ENCODE peak calls at places on chromosomes 16 and 17, in four cellular contexts. O is PC-3, E is PC-9, S is GM23248. R is an unnamed sample.

GRCh38 chr16:67396159-67396774 is 3.0 kb upstream of the TPPP3 start:
- DNase-seq in S (peak), O (peak), E (peak), R (no peak)

GRCh38 chr16:57616241-57616640 is 12.2 kb upstream of the ADGRG1 start:
- DNase-seq in E (no peak), S (no peak), O (no peak), R (no peak)

GRCh38 chr16:29898786-29899515 is 399 bp downstream of the SEZ6L2 start:
- DNase-seq in S (peak), O (no peak), E (peak), R (no peak)

GRCh38 chr17:35877345-35878029 is 2.7 kb downstream of the CCL5 start:
- DNase-seq in O (no peak), S (no peak), E (no peak), R (no peak)

GRCh38 chr16:12461201-12461600 is 342.5 kb downstream of the CPPED1 start:
- DNase-seq in O (no peak), E (no peak), S (no peak), R (no peak)

GRCh38 chr17:50117202-50118040 is 12.5 kb downstream of the SAMD14 start:
- DNase-seq in S (peak), O (peak), E (no peak), R (no peak)

GRCh38 chr16:69329369-69330285 is 761 bp downstream of the PDF start:
- DNase-seq in S (peak), O (peak), E (no peak), R (no peak)

GRCh38 chr17:10803830-10804498 is at the start of gene TMEM238L:
- DNase-seq in E (no peak), O (no peak), S (no peak), R (no peak)

GRCh38 chr17:68094481-68095078 is 59.0 kb downstream of the KPNA2 start:
- DNase-seq in O (no peak), E (no peak), S (no peak), R (no peak)

GRCh38 chr17:68035131-68035522 is 408 bp upstream of the KPNA2 start:
- DNase-seq in S (peak), O (no peak), E (no peak), R (peak)

GRCh38 chr16:30623558-30624283 is 13.5 kb upstream of the ZNF689 start:
- DNase-seq in O (no peak), E (no peak), S (no peak), R (no peak)

GRCh38 chr16:75379911-75380847 is 53.1 kb downstream of the CFDP1 start:
- DNase-seq in S (no peak), O (no peak), E (no peak), R (no peak)

GRCh38 chr17:76085066-76085730 is 6.2 kb downstream of the ZACN start:
- DNase-seq in O (no peak), E (no peak), S (no peak), R (no peak)

DNA sequence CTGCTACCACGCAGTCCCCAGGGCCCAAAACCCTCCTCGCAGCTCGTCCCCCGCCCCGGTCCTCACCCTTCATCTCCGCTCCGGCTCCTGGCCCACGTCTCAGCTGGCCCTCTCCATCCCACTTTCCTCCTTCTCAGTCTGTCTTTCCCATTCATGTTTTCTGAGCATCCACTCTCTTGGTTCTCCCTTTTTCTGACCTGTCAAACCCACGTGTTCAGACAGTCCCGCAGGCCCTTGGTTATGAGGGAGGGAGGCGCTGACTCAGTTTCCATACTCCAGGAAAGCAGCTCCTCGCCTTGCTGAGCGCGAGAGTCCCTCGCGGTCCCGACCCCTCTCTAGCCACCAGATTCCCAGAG is 392 bp upstream of the HID1 start:
- DNase-seq in E (no peak), S (no peak), O (no peak), R (no peak)
- TF ChIP-seq EZH2 in E (no peak), S (no peak), O (no peak), R (no peak)

DNA sequence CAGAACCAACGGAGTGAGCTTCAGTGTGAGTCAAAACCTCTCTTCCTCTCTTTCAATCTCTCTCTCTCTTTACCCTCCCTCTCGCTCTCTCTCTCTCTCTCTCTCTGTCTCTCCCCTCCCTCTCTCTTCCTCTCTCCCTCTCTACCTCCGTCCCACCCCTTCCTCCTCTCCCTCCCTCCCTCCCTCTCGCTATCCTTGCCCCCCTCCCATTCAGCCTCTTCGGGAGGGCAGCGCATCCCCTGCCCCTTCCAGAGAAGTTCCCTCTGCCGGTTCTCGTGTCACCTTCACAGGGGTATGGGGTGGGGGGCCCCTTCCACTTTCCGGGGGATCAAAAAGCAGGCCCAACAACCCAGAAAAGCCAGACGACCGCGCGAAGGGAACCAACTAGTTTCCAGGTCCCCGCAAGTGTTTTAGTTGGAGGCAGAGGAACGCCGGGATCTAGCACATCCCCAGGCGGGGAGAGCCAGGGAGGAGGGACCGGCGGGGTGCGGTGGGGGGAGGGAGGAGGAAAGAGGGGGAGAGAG is 28.9 kb upstream of the RBFOX1 start:
- DNase-seq in E (no peak), O (no peak), S (no peak), R (no peak)
- TF ChIP-seq EZH2 in E (no peak), O (no peak), S (no peak), R (no peak)

GRCh38 chr17:48542956-48543853 is 1.7 kb downstream of the HOXB2 start:
- DNase-seq in E (no peak), O (peak), S (peak), R (no peak)
- TF ChIP-seq EZH2 in E (no peak), O (no peak), S (no peak), R (no peak)

DNA sequence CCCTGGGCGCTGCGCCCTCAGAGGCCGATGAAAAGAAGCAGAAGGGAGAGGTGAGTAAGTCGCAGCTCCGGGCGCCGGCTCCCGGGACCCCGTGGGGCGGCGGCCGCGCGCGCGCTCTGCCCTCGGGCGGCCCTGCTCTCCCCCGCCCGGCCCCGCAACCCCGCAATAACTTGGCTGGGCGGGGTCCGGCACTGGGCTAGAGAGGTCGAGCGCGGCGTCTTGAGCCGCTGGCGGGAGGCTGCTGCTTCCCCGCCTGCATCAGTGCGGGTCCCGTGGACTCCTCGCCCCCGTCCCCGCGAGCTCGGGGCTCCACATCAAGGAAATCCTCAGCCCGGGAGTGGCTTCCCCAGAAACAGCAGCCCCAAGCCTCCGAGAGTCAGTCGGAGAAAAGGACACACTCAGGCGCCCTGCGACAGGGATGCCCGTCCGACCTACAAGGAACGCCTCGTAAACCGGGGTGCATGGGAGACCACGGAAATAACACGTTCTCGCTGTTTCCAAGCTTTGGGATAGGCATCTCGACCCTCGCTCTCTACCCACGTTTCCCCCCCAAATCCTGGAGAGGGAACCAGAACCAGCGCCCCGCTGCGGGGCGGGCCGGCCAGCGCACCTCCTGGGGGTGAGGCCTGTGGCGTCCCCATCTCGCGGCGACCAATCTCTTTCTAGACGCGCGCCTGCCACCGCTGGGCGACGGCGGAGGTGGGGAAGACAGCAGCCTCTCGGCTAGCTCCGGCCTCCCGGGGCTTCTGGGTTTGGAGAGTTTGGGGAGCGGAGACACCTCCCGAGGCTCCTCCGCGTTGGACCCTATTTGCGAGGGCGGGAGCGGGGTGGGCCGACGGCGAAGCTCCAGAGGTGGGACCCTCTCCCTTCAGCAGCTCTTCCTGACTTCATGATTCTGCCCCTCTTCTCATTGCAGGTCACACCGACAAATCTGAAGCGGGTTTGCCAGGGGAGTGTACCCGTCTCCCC is 809 bp upstream of the ABHD15 start:
- DNase-seq in O (peak), E (peak), S (peak), R (no peak)
- TF ChIP-seq EZH2 in O (no peak), E (no peak), S (no peak), R (no peak)

GRCh38 chr17:18140648-18141047 is 32.1 kb downstream of the MYO15A start:
- DNase-seq in S (no peak), E (no peak), O (no peak), R (no peak)

GRCh38 chr17:18139949-18140348 is 31.4 kb downstream of the MYO15A start:
- DNase-seq in S (peak), E (no peak), O (no peak), R (no peak)

GRCh38 chr17:18139498-18139897 is 30.9 kb downstream of the MYO15A start:
- DNase-seq in S (no peak), O (no peak), E (no peak), R (no peak)

GRCh38 chr17:18138065-18138749 is 29.7 kb downstream of the MYO15A start:
- DNase-seq in E (no peak), O (no peak), S (no peak), R (no peak)

GRCh38 chr17:18139092-18139491 is 30.5 kb downstream of the MYO15A start:
- DNase-seq in S (no peak), E (no peak), O (no peak), R (no peak)
- TF ChIP-seq EZH2 in S (no peak), E (no peak), O (no peak), R (no peak)

GRCh38 chr17:28991779-28992178 is 14.1 kb downstream of the SEZ6 start:
- DNase-seq in E (no peak), O (no peak), S (no peak), R (no peak)
- TF ChIP-seq EZH2 in E (no peak), O (no peak), S (no peak), R (no peak)

GRCh38 chr17:38671939-38672720 is 2.6 kb downstream of the EPOP start:
- DNase-seq in E (no peak), O (no peak), S (no peak), R (no peak)
- TF ChIP-seq EZH2 in E (no peak), O (no peak), S (no peak), R (no peak)

GRCh38 chr17:74356640-74357465 is 4.8 kb downstream of the BTBD17 start:
- DNase-seq in E (no peak), S (peak), O (peak), R (no peak)
- TF ChIP-seq EZH2 in E (no peak), S (no peak), O (peak), R (no peak)

GRCh38 chr16:11100239-11100750 is 155.7 kb downstream of the SOCS1 start:
- DNase-seq in O (peak), S (peak), E (peak), R (no peak)

GRCh38 chr16:11097782-11098167 is 153.4 kb downstream of the CLEC16A start:
- DNase-seq in E (no peak), S (no peak), O (no peak), R (no peak)

GRCh38 chr16:11099672-11100195 is 155.4 kb downstream of the CLEC16A start:
- DNase-seq in S (no peak), E (no peak), O (no peak), R (no peak)

GRCh38 chr16:11097094-11097781 is 152.9 kb downstream of the CLEC16A start:
- DNase-seq in E (no peak), S (no peak), O (no peak), R (no peak)

DNA sequence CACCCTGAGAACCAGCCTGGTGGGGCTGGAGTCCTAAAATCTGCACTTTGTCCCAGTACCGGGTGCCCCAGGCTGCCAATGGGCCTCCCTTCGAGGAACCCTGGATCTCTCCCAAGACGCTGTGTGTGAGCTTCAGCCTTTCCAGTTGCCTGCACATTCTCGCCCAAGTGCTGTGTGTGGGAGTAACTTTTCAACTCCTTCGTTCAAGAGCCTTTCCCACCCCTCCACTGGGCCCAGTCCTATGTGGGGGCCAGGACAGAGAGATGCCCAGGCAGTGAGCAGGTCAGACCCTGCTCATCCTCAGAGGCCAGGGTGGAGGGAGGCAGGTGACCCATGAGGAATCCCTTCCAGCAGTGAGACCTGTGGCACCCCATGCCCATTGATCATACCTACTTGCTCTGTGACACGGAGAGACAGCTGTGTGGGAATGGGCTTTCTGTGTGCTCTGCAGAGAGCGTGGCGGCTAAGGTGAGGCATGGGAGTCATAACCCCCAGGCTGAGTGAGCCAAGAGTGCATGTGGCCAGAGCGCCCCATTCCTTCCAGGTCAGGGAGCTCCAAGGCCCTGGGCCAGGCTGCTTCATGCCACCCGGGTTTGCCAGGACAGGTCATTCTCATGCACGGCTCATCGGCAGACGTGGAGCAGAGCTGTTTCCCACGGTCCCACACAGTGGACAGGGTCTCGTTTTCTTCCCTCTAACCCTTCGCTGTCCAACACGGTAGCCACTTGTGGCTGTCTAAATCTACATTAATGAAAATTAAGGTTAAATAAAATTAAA is 154.4 kb downstream of the CLEC16A start:
- DNase-seq in E (no peak), S (no peak), O (no peak), R (no peak)
- TF ChIP-seq EZH2 in E (no peak), S (no peak), O (no peak), R (no peak)

DNA sequence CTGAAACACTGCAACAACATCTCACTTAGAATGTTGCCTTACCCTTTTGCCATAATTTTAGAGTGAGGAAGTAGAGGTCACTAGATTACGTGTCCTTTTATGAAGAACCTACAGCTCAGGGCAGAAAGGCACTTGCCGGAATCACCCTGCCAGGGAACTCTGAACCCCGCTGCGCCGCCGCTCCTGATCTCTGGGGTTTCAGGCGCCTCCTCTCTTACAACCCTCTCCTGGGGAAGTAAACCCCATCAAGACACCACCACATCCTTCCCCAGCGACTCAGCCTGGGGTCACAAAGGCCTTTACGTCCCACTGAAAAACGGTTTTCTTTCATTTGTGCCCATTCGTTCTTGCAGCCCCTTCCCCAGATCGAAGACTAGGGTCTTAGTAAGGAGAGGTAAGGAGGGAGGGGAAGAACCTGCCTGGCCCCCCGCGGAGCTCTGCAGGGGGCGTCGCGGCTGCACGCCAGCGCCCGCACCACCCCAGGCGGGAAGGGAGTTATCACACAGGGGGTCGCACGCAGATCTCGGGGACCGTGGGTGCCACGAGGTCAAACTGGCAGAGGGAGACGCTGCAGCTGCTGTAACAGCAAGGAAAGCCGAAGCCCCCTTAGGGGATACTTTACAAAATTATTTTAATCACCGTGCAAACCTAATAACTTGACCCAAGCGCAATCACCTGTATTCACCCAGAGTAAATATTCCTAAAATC is 1.0 kb upstream of the HLF start:
- DNase-seq in E (no peak), O (no peak), S (no peak), R (no peak)
- TF ChIP-seq EZH2 in E (no peak), O (no peak), S (no peak), R (no peak)